ENCODE peak calls at places on chromosomes 12 and 14, in four cellular contexts. Z is tibial nerve, T is K562, I is suprapubic skin. R is an unnamed sample.

GRCh38 chr12:21330682-21331253 is 3.9 kb downstream of the SLCO1A2 start:
- DNase-seq in Z (no peak), I (no peak), T (no peak), R (no peak)

GRCh38 chr12:26636710-26637328 is 196.2 kb downstream of the ITPR2 start:
- DNase-seq in Z (no peak), T (no peak), I (no peak), R (no peak)

GRCh38 chr12:3752741-3753486 is at the start of gene CRACR2A:
- DNase-seq in Z (peak), T (peak), I (no peak), R (no peak)

GRCh38 chr12:725076-725475 is 27.3 kb upstream of the WNK1 start:
- DNase-seq in I (no peak), Z (no peak), T (no peak), R (no peak)

GRCh38 chr12:108629824-108630476 is 3.7 kb downstream of the SELPLG start:
- DNase-seq in Z (no peak), T (peak), I (no peak), R (no peak)

GRCh38 chr12:121170581-121171260 is 38.0 kb downstream of the P2RX7 start:
- DNase-seq in Z (no peak), T (no peak), I (no peak), R (peak)

GRCh38 chr14:29821665-29822429 is 105.8 kb downstream of the PRKD1 start:
- DNase-seq in T (no peak), I (no peak), Z (no peak), R (no peak)

GRCh38 chr12:66724616-66725015 is 45.7 kb upstream of the GRIP1 start:
- DNase-seq in T (no peak), I (no peak), Z (no peak), R (no peak)

GRCh38 chr12:66572845-66573244 is 106.0 kb downstream of the GRIP1 start:
- DNase-seq in T (no peak), Z (no peak), I (no peak), R (no peak)

DNA sequence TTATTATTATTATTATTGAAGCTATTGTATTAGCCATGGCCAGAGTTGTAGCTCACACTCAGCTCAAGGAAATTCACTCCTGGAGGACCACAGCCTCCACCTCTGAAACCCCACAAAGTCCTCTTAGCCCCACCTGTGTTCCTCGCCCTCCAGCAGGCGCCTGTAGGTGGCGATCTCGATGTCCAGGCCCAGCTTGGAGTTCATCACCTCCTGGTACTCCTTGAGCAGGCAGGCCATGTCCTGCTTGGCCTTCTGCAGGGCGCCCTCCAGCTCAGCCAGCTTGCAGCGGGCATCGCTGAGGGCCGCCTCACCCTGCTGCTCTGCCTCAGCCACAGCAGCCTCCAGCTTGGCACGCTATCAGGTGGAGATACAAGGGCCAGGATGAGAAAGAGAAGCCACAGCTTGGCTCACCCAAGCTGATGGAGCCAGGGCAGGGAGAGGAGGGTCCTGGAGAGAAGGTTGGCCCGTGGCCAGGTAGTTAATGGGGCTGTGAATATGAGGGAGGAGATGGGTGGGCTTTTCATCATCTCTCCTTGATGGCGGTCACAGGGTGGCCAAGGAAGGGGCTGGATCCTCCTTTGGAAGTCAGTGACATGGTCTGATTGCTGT is 5.1 kb downstream of the KRT85 start:
- DNase-seq in Z (no peak), T (peak), I (no peak), R (no peak)
- TF ChIP-seq CTCF in Z (no peak), T (peak), I (no peak), R (peak)

DNA sequence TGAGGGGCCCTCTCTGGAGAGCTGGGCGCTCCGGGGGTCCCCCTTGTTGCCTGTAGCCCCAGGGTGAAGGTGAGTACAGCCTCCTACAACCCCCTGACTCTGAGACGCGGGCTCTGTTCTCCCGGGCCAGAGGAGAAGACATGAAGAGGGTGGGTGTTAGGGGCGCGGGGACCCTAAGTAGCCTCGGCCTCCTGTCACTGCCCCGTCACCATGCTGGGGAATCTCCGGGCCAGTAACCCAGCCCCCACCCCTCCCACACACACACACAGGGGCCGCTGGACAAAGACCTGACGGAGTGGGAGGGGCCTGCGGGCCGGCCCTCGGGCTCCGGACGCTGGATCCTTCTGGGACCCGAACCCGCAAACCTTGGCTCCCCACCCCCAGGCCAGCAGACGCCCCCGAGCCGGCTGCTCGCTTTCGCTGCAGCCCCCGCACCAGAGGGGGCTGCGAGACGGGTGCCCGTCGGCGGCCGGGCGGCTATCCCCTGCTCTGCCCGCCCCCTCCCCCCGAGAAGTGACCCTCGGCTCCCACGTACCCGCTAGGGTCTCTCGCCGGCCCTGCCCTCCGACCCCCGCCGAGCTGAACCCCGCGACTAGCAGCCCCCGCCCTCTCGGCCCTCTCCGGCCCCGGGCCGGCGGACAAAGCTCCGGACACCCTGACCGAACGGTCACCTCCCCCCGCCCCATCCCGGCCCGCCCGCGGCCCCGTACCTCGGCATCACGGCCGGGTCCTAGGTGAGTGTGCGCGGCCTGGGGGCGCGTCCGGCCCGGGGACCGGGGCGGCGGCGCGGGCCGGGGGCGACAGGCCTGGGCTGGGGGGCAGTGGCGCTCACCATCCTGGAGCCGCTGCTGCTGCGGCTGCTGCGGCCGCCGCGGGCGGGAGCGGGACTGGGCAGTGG is at the start of gene FIGNL2:
- DNase-seq in Z (peak), T (peak), I (peak), R (no peak)
- H3K4me3 ChIP-seq in Z (peak), T (no peak), I (peak), R (peak)

GRCh38 chr12:14239350-14239934 is 126.0 kb upstream of the ATF7IP start:
- DNase-seq in T (no peak), Z (no peak), I (no peak), R (no peak)
- TF ChIP-seq CTCF in T (no peak), Z (no peak), I (peak), R (no peak)

GRCh38 chr12:25337916-25338315 is 87.2 kb upstream of the KRAS start:
- DNase-seq in I (no peak), Z (no peak), T (no peak), R (no peak)
- H3K4me3 ChIP-seq in I (no peak), Z (no peak), T (no peak), R (no peak)

GRCh38 chr12:6891637-6892036 is 13.0 kb upstream of the LRRC23 start:
- DNase-seq in I (no peak), T (no peak), Z (no peak), R (no peak)
- TF ChIP-seq CTCF in I (no peak), T (no peak), Z (no peak), R (no peak)

DNA sequence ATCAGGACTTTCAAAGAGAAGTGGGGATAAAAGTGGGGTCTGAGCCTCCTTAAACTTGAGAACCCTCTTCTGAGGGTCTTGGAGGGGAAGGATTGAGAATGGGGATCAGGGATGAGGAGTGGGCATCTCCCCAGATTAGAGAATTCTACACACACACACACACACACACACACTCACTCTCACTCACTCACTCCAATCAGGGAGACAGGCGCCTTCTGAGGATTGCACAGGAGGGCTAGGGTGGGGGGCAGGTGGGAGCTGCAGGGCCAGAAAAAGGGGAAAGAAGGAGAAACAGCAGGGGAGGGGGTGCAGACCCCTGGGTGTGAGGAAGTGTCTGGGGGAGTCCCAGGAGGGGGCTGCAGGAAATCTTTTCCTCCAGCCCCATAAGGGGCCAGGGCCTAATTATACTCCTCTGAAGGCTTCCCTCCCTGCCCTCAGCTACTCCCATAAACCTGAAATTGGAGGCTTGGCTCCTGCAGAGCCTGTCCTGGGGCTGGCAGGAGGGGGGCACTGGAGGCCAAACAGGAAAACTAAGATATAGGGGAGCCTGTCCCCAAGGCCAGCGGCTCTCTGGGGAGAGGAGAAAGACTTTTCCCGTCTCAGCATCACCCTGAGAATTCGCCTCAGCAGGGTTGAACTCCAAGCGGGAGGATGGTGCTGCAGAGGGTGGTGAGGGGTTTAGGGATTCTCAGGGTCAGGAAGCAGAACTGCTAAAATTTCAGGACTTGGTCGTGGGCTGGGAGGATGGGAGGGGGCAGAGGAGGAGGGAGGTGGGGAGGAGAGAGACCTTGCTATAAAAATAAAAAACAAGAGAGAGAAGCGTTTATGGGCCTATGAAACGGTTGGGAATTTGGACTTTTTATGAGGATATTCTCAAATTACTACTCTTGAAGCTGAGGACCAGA is 1.6 kb downstream of the HOXC9 start:
- DNase-seq in I (no peak), Z (no peak), T (no peak), R (no peak)
- H3K4me3 ChIP-seq in I (peak), Z (no peak), T (peak), R (peak)

GRCh38 chr12:50317198-50317597 is 33.9 kb upstream of the LIMA1 start:
- DNase-seq in T (no peak), Z (no peak), I (no peak), R (no peak)
- TF ChIP-seq CTCF in T (peak), Z (no peak), I (no peak), R (no peak)

GRCh38 chr14:69780092-69780491 is 13.2 kb downstream of the SRSF5 start:
- DNase-seq in Z (no peak), I (no peak), T (no peak), R (no peak)
- H3K4me3 ChIP-seq in Z (no peak), I (no peak), T (no peak), R (no peak)

R was measured in kidney epithelial cell.